ENCODE peak calls at places on chromosomes 7 and 10, in four cellular contexts. One of them, this sample, is unnamed.

GRCh38 chr10:24262929-24263653 is 54.2 kb downstream of the KIAA1217 start:
- DNase-seq in Caco-2: no peak
- DNase-seq in heart left ventricle: no peak
- DNase-seq in gastrocnemius medialis: peak; percentile 96
- DNase-seq in this sample: no peak

GRCh38 chr10:24947304-24948097 is 4.9 kb downstream of the PRTFDC1 start:
- DNase-seq in gastrocnemius medialis: no peak
- DNase-seq in Caco-2: no peak
- DNase-seq in heart left ventricle: no peak
- DNase-seq in this sample: no peak

GRCh38 chr10:60394444-60394843 is 4.8 kb upstream of the ANK3 start:
- DNase-seq in gastrocnemius medialis: no peak
- DNase-seq in heart left ventricle: no peak
- DNase-seq in Caco-2: no peak
- DNase-seq in this sample: no peak

GRCh38 chr10:28676297-28676967 is 889 bp upstream of the BAMBI start:
- DNase-seq in heart left ventricle: peak; percentile 31
- DNase-seq in Caco-2: peak; percentile 49
- DNase-seq in gastrocnemius medialis: no peak
- DNase-seq in this sample: peak; percentile 40

GRCh38 chr7:46600340-46600739 is 679.3 kb upstream of the IGFBP3 start:
- DNase-seq in Caco-2: no peak
- DNase-seq in heart left ventricle: no peak
- DNase-seq in gastrocnemius medialis: peak; percentile 77
- DNase-seq in this sample: no peak

GRCh38 chr10:113177163-113177935 is 227.3 kb downstream of the TCF7L2 start:
- DNase-seq in gastrocnemius medialis: no peak
- DNase-seq in heart left ventricle: peak; percentile 57
- DNase-seq in Caco-2: no peak
- DNase-seq in this sample: no peak

GRCh38 chr7:91569702-91570457 is 305.6 kb downstream of the FZD1 start:
- DNase-seq in Caco-2: no peak
- DNase-seq in heart left ventricle: no peak
- DNase-seq in gastrocnemius medialis: no peak
- DNase-seq in this sample: no peak

GRCh38 chr7:66576646-66577045 is 52.0 kb upstream of the KCTD7 start:
- DNase-seq in Caco-2: no peak
- DNase-seq in gastrocnemius medialis: no peak
- DNase-seq in heart left ventricle: no peak
- DNase-seq in this sample: no peak

GRCh38 chr10:5589963-5590511 is 65.3 kb downstream of the CALML3 start:
- DNase-seq in gastrocnemius medialis: no peak
- DNase-seq in Caco-2: no peak
- DNase-seq in heart left ventricle: no peak
- DNase-seq in this sample: no peak

GRCh38 chr7:68622500-68622899 is 975.8 kb upstream of the AUTS2 start:
- DNase-seq in gastrocnemius medialis: no peak
- DNase-seq in Caco-2: no peak
- DNase-seq in heart left ventricle: no peak
- DNase-seq in this sample: no peak

GRCh38 chr7:148987751-148988512 is 40.4 kb downstream of the PDIA4 start:
- DNase-seq in gastrocnemius medialis: no peak
- DNase-seq in Caco-2: no peak
- DNase-seq in heart left ventricle: no peak
- DNase-seq in this sample: no peak

GRCh38 chr7:30938435-30939316 is 25.1 kb upstream of the GHRHR start:
- DNase-seq in Caco-2: peak; percentile 86
- DNase-seq in heart left ventricle: peak; percentile 81
- DNase-seq in gastrocnemius medialis: peak; percentile 56
- DNase-seq in this sample: peak; percentile 89

GRCh38 chr10:75438275-75438674 is 6.9 kb downstream of the LRMDA start:
- DNase-seq in gastrocnemius medialis: no peak
- DNase-seq in Caco-2: peak; percentile 46
- DNase-seq in heart left ventricle: no peak
- DNase-seq in this sample: no peak

GRCh38 chr7:25752169-25752568 is 399.8 kb upstream of the NFE2L3 start:
- DNase-seq in heart left ventricle: no peak
- DNase-seq in gastrocnemius medialis: no peak
- DNase-seq in Caco-2: no peak
- DNase-seq in this sample: no peak

GRCh38 chr7:83835424-83835823 is 186.5 kb upstream of the SEMA3E start:
- DNase-seq in heart left ventricle: no peak
- DNase-seq in gastrocnemius medialis: no peak
- DNase-seq in Caco-2: no peak
- DNase-seq in this sample: no peak
- H3K4me1 ChIP-seq in heart left ventricle: no peaks in the 10 kb centered on the region
- H3K4me1 ChIP-seq in gastrocnemius medialis: no peaks in the 10 kb centered on the region
- H3K4me1 ChIP-seq in Caco-2: no peaks in the 10 kb centered on the region
- H3K4me1 ChIP-seq in this sample: no peaks in the 10 kb centered on the region

DNA sequence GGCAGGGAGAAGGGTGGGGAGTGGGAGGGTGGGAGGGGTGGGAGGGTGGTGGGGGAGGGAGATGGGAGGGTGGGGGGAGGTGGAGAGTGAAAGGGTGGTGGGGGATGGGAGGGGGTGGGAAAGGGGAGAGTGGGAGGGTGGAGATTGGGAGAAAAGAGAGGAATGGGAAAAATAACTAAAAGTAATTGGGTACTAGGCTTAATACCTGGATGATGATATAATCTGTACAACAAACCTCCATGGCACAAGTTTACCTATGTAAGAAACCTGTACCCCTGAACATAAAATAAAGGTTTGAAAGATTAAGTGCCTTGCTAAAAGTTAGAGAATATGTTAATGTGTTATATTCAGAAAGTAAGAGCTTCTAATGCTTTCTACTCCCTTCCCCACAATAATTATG is 564.9 kb downstream of the CNTNAP2 start:
- DNase-seq in gastrocnemius medialis: no peak
- DNase-seq in heart left ventricle: no peak
- DNase-seq in Caco-2: no peak
- DNase-seq in this sample: no peak
- H3K4me1 ChIP-seq in gastrocnemius medialis: no peaks in the 10 kb centered on the region
- H3K4me1 ChIP-seq in heart left ventricle: no peaks in the 10 kb centered on the region
- H3K4me1 ChIP-seq in Caco-2: no peaks in the 10 kb centered on the region
- H3K4me1 ChIP-seq in this sample: no peaks in the 10 kb centered on the region

GRCh38 chr10:119406137-119406536 is 136.4 kb downstream of the RGS10 start:
- DNase-seq in Caco-2: no peak
- DNase-seq in heart left ventricle: no peak
- DNase-seq in gastrocnemius medialis: no peak
- DNase-seq in this sample: no peak

GRCh38 chr10:119404719-119405504 is 137.6 kb downstream of the RGS10 start:
- DNase-seq in heart left ventricle: no peak
- DNase-seq in Caco-2: no peak
- DNase-seq in gastrocnemius medialis: no peak
- DNase-seq in this sample: no peak

GRCh38 chr10:119405505-119405807 is 137.1 kb downstream of the RGS10 start:
- DNase-seq in gastrocnemius medialis: no peak
- DNase-seq in Caco-2: no peak
- DNase-seq in heart left ventricle: no peak
- DNase-seq in this sample: no peak

GRCh38 chr10:119401671-119402395 is 140.7 kb downstream of the RGS10 start:
- DNase-seq in gastrocnemius medialis: peak; percentile 84
- DNase-seq in heart left ventricle: peak; percentile 71
- DNase-seq in Caco-2: no peak
- DNase-seq in this sample: no peak

DNA sequence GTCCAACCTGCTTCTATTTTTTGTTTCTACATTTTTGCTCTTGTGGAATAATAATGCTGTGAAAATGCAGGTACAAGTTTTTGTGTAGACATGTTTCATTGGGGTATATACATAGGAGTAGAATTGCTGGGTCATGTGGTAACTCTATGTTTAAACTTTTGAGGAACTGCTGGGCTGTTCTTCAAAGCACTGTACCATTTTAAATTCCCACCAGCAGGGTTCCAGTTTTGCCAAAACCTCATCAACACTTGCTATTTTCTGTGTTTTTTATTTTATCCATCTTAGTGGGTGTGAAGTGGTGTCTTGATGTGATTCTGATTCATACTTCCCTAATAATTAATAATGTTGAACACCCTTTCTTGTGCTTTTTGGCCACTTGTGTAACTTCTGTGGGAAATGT is 138.6 kb downstream of the RGS10 start:
- DNase-seq in Caco-2: no peak
- DNase-seq in gastrocnemius medialis: no peak
- DNase-seq in heart left ventricle: no peak
- DNase-seq in this sample: no peak
- H3K4me1 ChIP-seq in Caco-2: no peaks in the 10 kb centered on the region
- H3K4me1 ChIP-seq in gastrocnemius medialis: peaks cover 12% of the 10 kb centered on the region
- H3K4me1 ChIP-seq in heart left ventricle: peaks cover 81% of the 10 kb centered on the region
- H3K4me1 ChIP-seq in this sample: no peaks in the 10 kb centered on the region

GRCh38 chr10:17848646-17849045 is 39.5 kb downstream of the MRC1 start:
- DNase-seq in heart left ventricle: no peak
- DNase-seq in gastrocnemius medialis: no peak
- DNase-seq in Caco-2: no peak
- DNase-seq in this sample: no peak

GRCh38 chr10:17851611-17852010 is 42.5 kb downstream of the MRC1 start:
- DNase-seq in gastrocnemius medialis: peak; percentile 41
- DNase-seq in Caco-2: no peak
- DNase-seq in heart left ventricle: peak; percentile 57
- DNase-seq in this sample: no peak

GRCh38 chr10:17854044-17854652 is 45.0 kb downstream of the MRC1 start:
- DNase-seq in Caco-2: no peak
- DNase-seq in gastrocnemius medialis: no peak
- DNase-seq in heart left ventricle: no peak
- DNase-seq in this sample: no peak

GRCh38 chr10:17847586-17848296 is 38.6 kb downstream of the MRC1 start:
- DNase-seq in heart left ventricle: no peak
- DNase-seq in Caco-2: no peak
- DNase-seq in gastrocnemius medialis: no peak
- DNase-seq in this sample: no peak

GRCh38 chr10:17850526-17850925 is 41.4 kb downstream of the MRC1 start:
- DNase-seq in gastrocnemius medialis: no peak
- DNase-seq in heart left ventricle: no peak
- DNase-seq in Caco-2: no peak
- DNase-seq in this sample: no peak
- H3K4me1 ChIP-seq in gastrocnemius medialis: no peaks in the 10 kb centered on the region
- H3K4me1 ChIP-seq in heart left ventricle: peaks cover 12% of the 10 kb centered on the region
- H3K4me1 ChIP-seq in Caco-2: no peaks in the 10 kb centered on the region
- H3K4me1 ChIP-seq in this sample: no peaks in the 10 kb centered on the region